ENCODE peak calls at places on chromosomes 5 and 9, in seven cellular contexts. One of them, this sample, is unnamed.
A peak's percentile ranks its signal among the peaks of the same experiment; 100 is the strongest.

GRCh38 chr5:68995847-68996204 is 98.0 kb upstream of the SLC30A5 start:
- DNase-seq in AML-193: no peak
- DNase-seq in heart left ventricle: no peak
- DNase-seq in RPMI8226: no peak
- DNase-seq in stimulated activated CD8-positive, alpha-beta memory T cell treated with anti-CD3 and anti-CD28 coated beads, Interleukin-2, amount 100 ng/mL, for 48 hours: no peak
- DNase-seq in WTC11: no peak
- DNase-seq in stimulated activated CD4-positive, alpha-beta T cell treated with anti-CD3 and anti-CD28 coated beads, Interleukin-12 subunit alpha, Interleukin-12 subunit beta, amount 100 ng/mL, for 4 hours: no peak
- DNase-seq in this sample: no peak

GRCh38 chr5:174799146-174799545 is 74.8 kb downstream of the MSX2 start:
- DNase-seq in RPMI8226: no peak
- DNase-seq in WTC11: no peak
- DNase-seq in heart left ventricle: no peak
- DNase-seq in AML-193: no peak
- DNase-seq in stimulated activated CD4-positive, alpha-beta T cell treated with anti-CD3 and anti-CD28 coated beads, Interleukin-12 subunit alpha, Interleukin-12 subunit beta, amount 100 ng/mL, for 4 hours: no peak
- DNase-seq in stimulated activated CD8-positive, alpha-beta memory T cell treated with anti-CD3 and anti-CD28 coated beads, Interleukin-2, amount 100 ng/mL, for 48 hours: no peak
- DNase-seq in this sample: no peak

GRCh38 chr5:115098041-115098702 is 71.5 kb downstream of the TRIM36 start:
- DNase-seq in WTC11: no peak
- DNase-seq in RPMI8226: peak; percentile 66
- DNase-seq in AML-193: peak; percentile 54
- DNase-seq in stimulated activated CD8-positive, alpha-beta memory T cell treated with anti-CD3 and anti-CD28 coated beads, Interleukin-2, amount 100 ng/mL, for 48 hours: no peak
- DNase-seq in stimulated activated CD4-positive, alpha-beta T cell treated with anti-CD3 and anti-CD28 coated beads, Interleukin-12 subunit alpha, Interleukin-12 subunit beta, amount 100 ng/mL, for 4 hours: no peak
- DNase-seq in heart left ventricle: no peak
- DNase-seq in this sample: peak; percentile 7

GRCh38 chr5:9617191-9617590 is 13.0 kb downstream of the TAS2R1 start:
- DNase-seq in stimulated activated CD4-positive, alpha-beta T cell treated with anti-CD3 and anti-CD28 coated beads, Interleukin-12 subunit alpha, Interleukin-12 subunit beta, amount 100 ng/mL, for 4 hours: no peak
- DNase-seq in RPMI8226: no peak
- DNase-seq in stimulated activated CD8-positive, alpha-beta memory T cell treated with anti-CD3 and anti-CD28 coated beads, Interleukin-2, amount 100 ng/mL, for 48 hours: no peak
- DNase-seq in WTC11: no peak
- DNase-seq in AML-193: no peak
- DNase-seq in heart left ventricle: no peak
- DNase-seq in this sample: no peak

GRCh38 chr5:154291917-154292316 is 101.4 kb downstream of the GALNT10 start:
- DNase-seq in stimulated activated CD8-positive, alpha-beta memory T cell treated with anti-CD3 and anti-CD28 coated beads, Interleukin-2, amount 100 ng/mL, for 48 hours: no peak
- DNase-seq in stimulated activated CD4-positive, alpha-beta T cell treated with anti-CD3 and anti-CD28 coated beads, Interleukin-12 subunit alpha, Interleukin-12 subunit beta, amount 100 ng/mL, for 4 hours: no peak
- DNase-seq in AML-193: no peak
- DNase-seq in heart left ventricle: no peak
- DNase-seq in RPMI8226: no peak
- DNase-seq in WTC11: no peak
- DNase-seq in this sample: no peak

GRCh38 chr9:69044226-69045219 is 9.0 kb downstream of the FXN start:
- DNase-seq in stimulated activated CD4-positive, alpha-beta T cell treated with anti-CD3 and anti-CD28 coated beads, Interleukin-12 subunit alpha, Interleukin-12 subunit beta, amount 100 ng/mL, for 4 hours: no peak
- DNase-seq in stimulated activated CD8-positive, alpha-beta memory T cell treated with anti-CD3 and anti-CD28 coated beads, Interleukin-2, amount 100 ng/mL, for 48 hours: no peak
- DNase-seq in heart left ventricle: no peak
- DNase-seq in WTC11: no peak
- DNase-seq in RPMI8226: peak; percentile 90
- DNase-seq in AML-193: no peak
- DNase-seq in this sample: no peak

GRCh38 chr9:103245369-103245768 is 250.2 kb downstream of the CYLC2 start:
- DNase-seq in stimulated activated CD8-positive, alpha-beta memory T cell treated with anti-CD3 and anti-CD28 coated beads, Interleukin-2, amount 100 ng/mL, for 48 hours: no peak
- DNase-seq in heart left ventricle: no peak
- DNase-seq in stimulated activated CD4-positive, alpha-beta T cell treated with anti-CD3 and anti-CD28 coated beads, Interleukin-12 subunit alpha, Interleukin-12 subunit beta, amount 100 ng/mL, for 4 hours: no peak
- DNase-seq in WTC11: no peak
- DNase-seq in AML-193: no peak
- DNase-seq in RPMI8226: no peak
- DNase-seq in this sample: no peak

GRCh38 chr5:54217826-54218503 is 92.4 kb downstream of the ARL15 start:
- DNase-seq in stimulated activated CD8-positive, alpha-beta memory T cell treated with anti-CD3 and anti-CD28 coated beads, Interleukin-2, amount 100 ng/mL, for 48 hours: no peak
- DNase-seq in AML-193: peak; percentile 63
- DNase-seq in heart left ventricle: no peak
- DNase-seq in WTC11: no peak
- DNase-seq in RPMI8226: peak; percentile 53
- DNase-seq in stimulated activated CD4-positive, alpha-beta T cell treated with anti-CD3 and anti-CD28 coated beads, Interleukin-12 subunit alpha, Interleukin-12 subunit beta, amount 100 ng/mL, for 4 hours: no peak
- DNase-seq in this sample: no peak

GRCh38 chr5:79702606-79703380 is 13.2 kb downstream of the CMYA5 start:
- DNase-seq in stimulated activated CD8-positive, alpha-beta memory T cell treated with anti-CD3 and anti-CD28 coated beads, Interleukin-2, amount 100 ng/mL, for 48 hours: peak; percentile 13
- DNase-seq in heart left ventricle: no peak
- DNase-seq in AML-193: peak; percentile 82
- DNase-seq in RPMI8226: peak; percentile 43
- DNase-seq in WTC11: peak; percentile 45
- DNase-seq in stimulated activated CD4-positive, alpha-beta T cell treated with anti-CD3 and anti-CD28 coated beads, Interleukin-12 subunit alpha, Interleukin-12 subunit beta, amount 100 ng/mL, for 4 hours: peak; percentile 18
- DNase-seq in this sample: no peak

GRCh38 chr9:124522121-124523098 is 15.2 kb upstream of the NR5A1 start:
- DNase-seq in AML-193: no peak
- DNase-seq in RPMI8226: no peak
- DNase-seq in WTC11: peak; percentile 75
- DNase-seq in stimulated activated CD8-positive, alpha-beta memory T cell treated with anti-CD3 and anti-CD28 coated beads, Interleukin-2, amount 100 ng/mL, for 48 hours: no peak
- DNase-seq in stimulated activated CD4-positive, alpha-beta T cell treated with anti-CD3 and anti-CD28 coated beads, Interleukin-12 subunit alpha, Interleukin-12 subunit beta, amount 100 ng/mL, for 4 hours: no peak
- DNase-seq in heart left ventricle: no peak
- DNase-seq in this sample: no peak

GRCh38 chr5:885529-885928 is 7.1 kb downstream of the BRD9 start:
- DNase-seq in stimulated activated CD8-positive, alpha-beta memory T cell treated with anti-CD3 and anti-CD28 coated beads, Interleukin-2, amount 100 ng/mL, for 48 hours: no peak
- DNase-seq in WTC11: no peak
- DNase-seq in RPMI8226: no peak
- DNase-seq in stimulated activated CD4-positive, alpha-beta T cell treated with anti-CD3 and anti-CD28 coated beads, Interleukin-12 subunit alpha, Interleukin-12 subunit beta, amount 100 ng/mL, for 4 hours: no peak
- DNase-seq in AML-193: no peak
- DNase-seq in heart left ventricle: peak; percentile 92
- DNase-seq in this sample: no peak

GRCh38 chr9:90929616-90930015 is 128.0 kb downstream of the SYK start:
- DNase-seq in stimulated activated CD4-positive, alpha-beta T cell treated with anti-CD3 and anti-CD28 coated beads, Interleukin-12 subunit alpha, Interleukin-12 subunit beta, amount 100 ng/mL, for 4 hours: no peak
- DNase-seq in heart left ventricle: no peak
- DNase-seq in RPMI8226: no peak
- DNase-seq in AML-193: no peak
- DNase-seq in stimulated activated CD8-positive, alpha-beta memory T cell treated with anti-CD3 and anti-CD28 coated beads, Interleukin-2, amount 100 ng/mL, for 48 hours: no peak
- DNase-seq in WTC11: no peak
- DNase-seq in this sample: no peak

GRCh38 chr5:54551292-54551691 is 33.7 kb downstream of the SNX18 start:
- DNase-seq in WTC11: no peak
- DNase-seq in RPMI8226: no peak
- DNase-seq in stimulated activated CD8-positive, alpha-beta memory T cell treated with anti-CD3 and anti-CD28 coated beads, Interleukin-2, amount 100 ng/mL, for 48 hours: no peak
- DNase-seq in AML-193: no peak
- DNase-seq in stimulated activated CD4-positive, alpha-beta T cell treated with anti-CD3 and anti-CD28 coated beads, Interleukin-12 subunit alpha, Interleukin-12 subunit beta, amount 100 ng/mL, for 4 hours: no peak
- DNase-seq in heart left ventricle: no peak
- DNase-seq in this sample: no peak

GRCh38 chr9:111271047-111271446 is 59.0 kb downstream of the OR2K2 start:
- DNase-seq in AML-193: no peak
- DNase-seq in WTC11: no peak
- DNase-seq in heart left ventricle: no peak
- DNase-seq in stimulated activated CD4-positive, alpha-beta T cell treated with anti-CD3 and anti-CD28 coated beads, Interleukin-12 subunit alpha, Interleukin-12 subunit beta, amount 100 ng/mL, for 4 hours: no peak
- DNase-seq in RPMI8226: no peak
- DNase-seq in stimulated activated CD8-positive, alpha-beta memory T cell treated with anti-CD3 and anti-CD28 coated beads, Interleukin-2, amount 100 ng/mL, for 48 hours: no peak
- DNase-seq in this sample: no peak

GRCh38 chr5:132883261-132883834 is 9.9 kb downstream of the LEAP2 start:
- DNase-seq in stimulated activated CD8-positive, alpha-beta memory T cell treated with anti-CD3 and anti-CD28 coated beads, Interleukin-2, amount 100 ng/mL, for 48 hours: no peak
- DNase-seq in heart left ventricle: peak; percentile 44
- DNase-seq in RPMI8226: peak; percentile 64
- DNase-seq in AML-193: peak; percentile 78
- DNase-seq in stimulated activated CD4-positive, alpha-beta T cell treated with anti-CD3 and anti-CD28 coated beads, Interleukin-12 subunit alpha, Interleukin-12 subunit beta, amount 100 ng/mL, for 4 hours: no peak
- DNase-seq in WTC11: peak; percentile 28
- DNase-seq in this sample: no peak

GRCh38 chr5:134511796-134512660 is 13.4 kb upstream of the JADE2 start:
- DNase-seq in stimulated activated CD8-positive, alpha-beta memory T cell treated with anti-CD3 and anti-CD28 coated beads, Interleukin-2, amount 100 ng/mL, for 48 hours: no peak
- DNase-seq in stimulated activated CD4-positive, alpha-beta T cell treated with anti-CD3 and anti-CD28 coated beads, Interleukin-12 subunit alpha, Interleukin-12 subunit beta, amount 100 ng/mL, for 4 hours: no peak
- DNase-seq in RPMI8226: no peak
- DNase-seq in heart left ventricle: peak; percentile 89
- DNase-seq in AML-193: no peak
- DNase-seq in WTC11: peak; percentile 76
- DNase-seq in this sample: no peak

GRCh38 chr5:138054863-138055558 is 22.1 kb upstream of the FAM13B start:
- DNase-seq in AML-193: no peak
- DNase-seq in WTC11: no peak
- DNase-seq in stimulated activated CD4-positive, alpha-beta T cell treated with anti-CD3 and anti-CD28 coated beads, Interleukin-12 subunit alpha, Interleukin-12 subunit beta, amount 100 ng/mL, for 4 hours: no peak
- DNase-seq in stimulated activated CD8-positive, alpha-beta memory T cell treated with anti-CD3 and anti-CD28 coated beads, Interleukin-2, amount 100 ng/mL, for 48 hours: no peak
- DNase-seq in RPMI8226: no peak
- DNase-seq in heart left ventricle: no peak
- DNase-seq in this sample: no peak

GRCh38 chr5:90563161-90563560 is 4.6 kb downstream of the ADGRV1 start:
- DNase-seq in stimulated activated CD4-positive, alpha-beta T cell treated with anti-CD3 and anti-CD28 coated beads, Interleukin-12 subunit alpha, Interleukin-12 subunit beta, amount 100 ng/mL, for 4 hours: no peak
- DNase-seq in WTC11: no peak
- DNase-seq in AML-193: no peak
- DNase-seq in heart left ventricle: no peak
- DNase-seq in RPMI8226: no peak
- DNase-seq in stimulated activated CD8-positive, alpha-beta memory T cell treated with anti-CD3 and anti-CD28 coated beads, Interleukin-2, amount 100 ng/mL, for 48 hours: no peak
- DNase-seq in this sample: no peak

GRCh38 chr5:143338658-143339366 is 64.7 kb downstream of the NR3C1 start:
- DNase-seq in stimulated activated CD8-positive, alpha-beta memory T cell treated with anti-CD3 and anti-CD28 coated beads, Interleukin-2, amount 100 ng/mL, for 48 hours: no peak
- DNase-seq in RPMI8226: no peak
- DNase-seq in AML-193: no peak
- DNase-seq in stimulated activated CD4-positive, alpha-beta T cell treated with anti-CD3 and anti-CD28 coated beads, Interleukin-12 subunit alpha, Interleukin-12 subunit beta, amount 100 ng/mL, for 4 hours: no peak
- DNase-seq in heart left ventricle: no peak
- DNase-seq in WTC11: no peak
- DNase-seq in this sample: no peak

GRCh38 chr9:78572266-78572665 is 275.3 kb downstream of the PSAT1 start:
- DNase-seq in stimulated activated CD4-positive, alpha-beta T cell treated with anti-CD3 and anti-CD28 coated beads, Interleukin-12 subunit alpha, Interleukin-12 subunit beta, amount 100 ng/mL, for 4 hours: no peak
- DNase-seq in heart left ventricle: no peak
- DNase-seq in AML-193: no peak
- DNase-seq in stimulated activated CD8-positive, alpha-beta memory T cell treated with anti-CD3 and anti-CD28 coated beads, Interleukin-2, amount 100 ng/mL, for 48 hours: no peak
- DNase-seq in RPMI8226: no peak
- DNase-seq in WTC11: no peak
- DNase-seq in this sample: no peak

GRCh38 chr5:88799976-88800375 is 83.0 kb downstream of the MEF2C start:
- DNase-seq in RPMI8226: no peak
- DNase-seq in stimulated activated CD8-positive, alpha-beta memory T cell treated with anti-CD3 and anti-CD28 coated beads, Interleukin-2, amount 100 ng/mL, for 48 hours: no peak
- DNase-seq in stimulated activated CD4-positive, alpha-beta T cell treated with anti-CD3 and anti-CD28 coated beads, Interleukin-12 subunit alpha, Interleukin-12 subunit beta, amount 100 ng/mL, for 4 hours: no peak
- DNase-seq in heart left ventricle: no peak
- DNase-seq in AML-193: no peak
- DNase-seq in WTC11: no peak
- DNase-seq in this sample: no peak

GRCh38 chr9:10961883-10962282 is 349.1 kb upstream of the PTPRD start:
- DNase-seq in heart left ventricle: no peak
- DNase-seq in stimulated activated CD8-positive, alpha-beta memory T cell treated with anti-CD3 and anti-CD28 coated beads, Interleukin-2, amount 100 ng/mL, for 48 hours: no peak
- DNase-seq in RPMI8226: no peak
- DNase-seq in stimulated activated CD4-positive, alpha-beta T cell treated with anti-CD3 and anti-CD28 coated beads, Interleukin-12 subunit alpha, Interleukin-12 subunit beta, amount 100 ng/mL, for 4 hours: no peak
- DNase-seq in AML-193: no peak
- DNase-seq in WTC11: no peak
- DNase-seq in this sample: no peak

GRCh38 chr9:113477058-113477457 is 13.5 kb downstream of the RGS3 start:
- DNase-seq in heart left ventricle: no peak
- DNase-seq in stimulated activated CD4-positive, alpha-beta T cell treated with anti-CD3 and anti-CD28 coated beads, Interleukin-12 subunit alpha, Interleukin-12 subunit beta, amount 100 ng/mL, for 4 hours: no peak
- DNase-seq in stimulated activated CD8-positive, alpha-beta memory T cell treated with anti-CD3 and anti-CD28 coated beads, Interleukin-2, amount 100 ng/mL, for 48 hours: no peak
- DNase-seq in RPMI8226: no peak
- DNase-seq in WTC11: no peak
- DNase-seq in AML-193: no peak
- DNase-seq in this sample: no peak

GRCh38 chr5:159805021-159805420 is 111.3 kb upstream of the ADRA1B start:
- DNase-seq in stimulated activated CD8-positive, alpha-beta memory T cell treated with anti-CD3 and anti-CD28 coated beads, Interleukin-2, amount 100 ng/mL, for 48 hours: no peak
- DNase-seq in WTC11: no peak
- DNase-seq in AML-193: peak; percentile 51
- DNase-seq in stimulated activated CD4-positive, alpha-beta T cell treated with anti-CD3 and anti-CD28 coated beads, Interleukin-12 subunit alpha, Interleukin-12 subunit beta, amount 100 ng/mL, for 4 hours: no peak
- DNase-seq in heart left ventricle: peak; percentile 61
- DNase-seq in RPMI8226: peak; percentile 66
- DNase-seq in this sample: no peak

GRCh38 chr9:14515564-14516198 is 177.6 kb downstream of the ZDHHC21 start:
- DNase-seq in RPMI8226: peak; percentile 26
- DNase-seq in stimulated activated CD8-positive, alpha-beta memory T cell treated with anti-CD3 and anti-CD28 coated beads, Interleukin-2, amount 100 ng/mL, for 48 hours: no peak
- DNase-seq in heart left ventricle: no peak
- DNase-seq in stimulated activated CD4-positive, alpha-beta T cell treated with anti-CD3 and anti-CD28 coated beads, Interleukin-12 subunit alpha, Interleukin-12 subunit beta, amount 100 ng/mL, for 4 hours: no peak
- DNase-seq in WTC11: peak; percentile 73
- DNase-seq in AML-193: no peak
- DNase-seq in this sample: no peak

GRCh38 chr5:112338681-112339337 is 80.3 kb downstream of the EPB41L4A start:
- DNase-seq in WTC11: no peak
- DNase-seq in heart left ventricle: peak; percentile 39
- DNase-seq in AML-193: no peak
- DNase-seq in stimulated activated CD8-positive, alpha-beta memory T cell treated with anti-CD3 and anti-CD28 coated beads, Interleukin-2, amount 100 ng/mL, for 48 hours: no peak
- DNase-seq in stimulated activated CD4-positive, alpha-beta T cell treated with anti-CD3 and anti-CD28 coated beads, Interleukin-12 subunit alpha, Interleukin-12 subunit beta, amount 100 ng/mL, for 4 hours: no peak
- DNase-seq in RPMI8226: no peak
- DNase-seq in this sample: no peak

GRCh38 chr9:107813287-107813686 is 323.7 kb upstream of the KLF4 start:
- DNase-seq in stimulated activated CD4-positive, alpha-beta T cell treated with anti-CD3 and anti-CD28 coated beads, Interleukin-12 subunit alpha, Interleukin-12 subunit beta, amount 100 ng/mL, for 4 hours: no peak
- DNase-seq in heart left ventricle: no peak
- DNase-seq in RPMI8226: no peak
- DNase-seq in stimulated activated CD8-positive, alpha-beta memory T cell treated with anti-CD3 and anti-CD28 coated beads, Interleukin-2, amount 100 ng/mL, for 48 hours: no peak
- DNase-seq in WTC11: no peak
- DNase-seq in AML-193: no peak
- DNase-seq in this sample: no peak

GRCh38 chr5:149420509-149421371 is 41.6 kb upstream of the IL17B start:
- DNase-seq in stimulated activated CD8-positive, alpha-beta memory T cell treated with anti-CD3 and anti-CD28 coated beads, Interleukin-2, amount 100 ng/mL, for 48 hours: no peak
- DNase-seq in WTC11: no peak
- DNase-seq in heart left ventricle: peak; percentile 34
- DNase-seq in RPMI8226: no peak
- DNase-seq in AML-193: no peak
- DNase-seq in stimulated activated CD4-positive, alpha-beta T cell treated with anti-CD3 and anti-CD28 coated beads, Interleukin-12 subunit alpha, Interleukin-12 subunit beta, amount 100 ng/mL, for 4 hours: no peak
- DNase-seq in this sample: no peak

GRCh38 chr9:70136632-70137031 is 93.0 kb downstream of the MAMDC2 start:
- DNase-seq in stimulated activated CD4-positive, alpha-beta T cell treated with anti-CD3 and anti-CD28 coated beads, Interleukin-12 subunit alpha, Interleukin-12 subunit beta, amount 100 ng/mL, for 4 hours: no peak
- DNase-seq in heart left ventricle: no peak
- DNase-seq in RPMI8226: no peak
- DNase-seq in WTC11: no peak
- DNase-seq in stimulated activated CD8-positive, alpha-beta memory T cell treated with anti-CD3 and anti-CD28 coated beads, Interleukin-2, amount 100 ng/mL, for 48 hours: no peak
- DNase-seq in AML-193: no peak
- DNase-seq in this sample: no peak

GRCh38 chr5:67092447-67093023 is 104.1 kb downstream of the CD180 start:
- DNase-seq in heart left ventricle: no peak
- DNase-seq in WTC11: no peak
- DNase-seq in AML-193: no peak
- DNase-seq in stimulated activated CD4-positive, alpha-beta T cell treated with anti-CD3 and anti-CD28 coated beads, Interleukin-12 subunit alpha, Interleukin-12 subunit beta, amount 100 ng/mL, for 4 hours: no peak
- DNase-seq in RPMI8226: no peak
- DNase-seq in stimulated activated CD8-positive, alpha-beta memory T cell treated with anti-CD3 and anti-CD28 coated beads, Interleukin-2, amount 100 ng/mL, for 48 hours: no peak
- DNase-seq in this sample: no peak

GRCh38 chr9:72203205-72203803 is 54.1 kb downstream of the GDA start:
- DNase-seq in stimulated activated CD4-positive, alpha-beta T cell treated with anti-CD3 and anti-CD28 coated beads, Interleukin-12 subunit alpha, Interleukin-12 subunit beta, amount 100 ng/mL, for 4 hours: no peak
- DNase-seq in WTC11: peak; percentile 26
- DNase-seq in heart left ventricle: no peak
- DNase-seq in stimulated activated CD8-positive, alpha-beta memory T cell treated with anti-CD3 and anti-CD28 coated beads, Interleukin-2, amount 100 ng/mL, for 48 hours: no peak
- DNase-seq in RPMI8226: peak; percentile 19
- DNase-seq in AML-193: peak; percentile 20
- DNase-seq in this sample: no peak

GRCh38 chr9:113957778-113958430 is 81.8 kb downstream of the ZNF618 start:
- DNase-seq in RPMI8226: no peak
- DNase-seq in heart left ventricle: no peak
- DNase-seq in stimulated activated CD4-positive, alpha-beta T cell treated with anti-CD3 and anti-CD28 coated beads, Interleukin-12 subunit alpha, Interleukin-12 subunit beta, amount 100 ng/mL, for 4 hours: no peak
- DNase-seq in stimulated activated CD8-positive, alpha-beta memory T cell treated with anti-CD3 and anti-CD28 coated beads, Interleukin-2, amount 100 ng/mL, for 48 hours: no peak
- DNase-seq in WTC11: no peak
- DNase-seq in AML-193: no peak
- DNase-seq in this sample: no peak

This sample was measured in GM12878.